ENCODE peak calls at places on chromosomes 12 and 14, in seven cellular contexts. X, L, O, W, Q, D and C are unnamed samples.
A peak's percentile ranks its signal among the peaks of the same experiment; 100 is the strongest.

GRCh38 chr12:89665556-89665955 is 43.1 kb downstream of the ATP2B1 start:
- DNase-seq in O (no peak), W (no peak), X (no peak), L (no peak), Q (no peak), D (no peak), C (no peak)

GRCh38 chr14:32050839-32051238 is 26.3 kb upstream of the ARHGAP5 start:
- DNase-seq in Q (no peak), O (no peak), D (no peak), L (no peak), W (no peak), X (no peak), C (no peak)

GRCh38 chr14:69580009-69580577 is 5.4 kb upstream of the CCDC177 start:
- DNase-seq in D (peak; percentile 42), L (no peak), W (no peak), O (peak; percentile 71), X (no peak), Q (peak; percentile 100), C (peak; percentile 41)

GRCh38 chr14:33642080-33642479 is 308.8 kb downstream of the EGLN3 start:
- DNase-seq in O (peak; percentile 51), L (no peak), D (no peak), X (no peak), Q (no peak), W (no peak), C (no peak)

GRCh38 chr12:45914090-45914489 is 76.3 kb downstream of the SCAF11 start:
- DNase-seq in X (no peak), L (no peak), Q (peak; percentile 86), D (peak; percentile 68), O (peak; percentile 76), W (no peak), C (peak; percentile 18)

GRCh38 chr12:97194551-97194950 is 268.1 kb upstream of the RMST start:
- DNase-seq in O (no peak), D (no peak), W (no peak), X (no peak), L (no peak), Q (no peak), C (no peak)

GRCh38 chr14:57512221-57512620 is 18.6 kb upstream of the CCDC198 start:
- DNase-seq in L (no peak), W (no peak), X (no peak), D (no peak), Q (peak; percentile 5), O (no peak), C (no peak)

GRCh38 chr12:66269757-66270383 is 32.4 kb upstream of the HELB start:
- DNase-seq in L (no peak), W (peak; percentile 18), D (peak; percentile 12), O (peak; percentile 52), X (no peak), Q (peak; percentile 64), C (peak; percentile 28)

GRCh38 chr12:1630827-1631591 is 2.0 kb downstream of the WNT5B start:
- DNase-seq in X (no peak), Q (peak; percentile 67), D (no peak), L (no peak), O (peak; percentile 77), W (no peak), C (peak; percentile 26)

GRCh38 chr14:52023518-52023917 is 34.2 kb downstream of the RTRAF start:
- DNase-seq in W (no peak), O (peak; percentile 86), L (no peak), D (peak; percentile 55), X (no peak), Q (peak; percentile 94), C (peak; percentile 72)

GRCh38 chr12:100840748-100841147 is 46.2 kb downstream of the ANO4 start:
- DNase-seq in D (no peak), X (no peak), L (no peak), Q (no peak), O (no peak), W (no peak), C (no peak)

GRCh38 chr14:59343585-59343984 is 121.6 kb downstream of the GPR135 start:
- DNase-seq in Q (no peak), W (no peak), L (no peak), O (no peak), D (no peak), X (no peak), C (no peak)

GRCh38 chr14:89214221-89214965 is 202.6 kb downstream of the FOXN3 start:
- DNase-seq in D (no peak), Q (no peak), O (peak; percentile 46), L (no peak), X (peak; percentile 85), W (no peak), C (no peak)

GRCh38 chr12:89286506-89286905 is 65.8 kb downstream of the DUSP6 start:
- DNase-seq in W (no peak), Q (no peak), X (no peak), D (no peak), O (no peak), L (no peak), C (no peak)

GRCh38 chr14:62661818-62662217 is 383.4 kb downstream of the KCNH5 start:
- DNase-seq in O (no peak), L (no peak), W (no peak), X (no peak), Q (peak; percentile 2), D (no peak), C (no peak)

GRCh38 chr14:91515979-91516378 is 5.9 kb upstream of the PPP4R3A start:
- DNase-seq in W (no peak), L (no peak), D (no peak), Q (no peak), O (no peak), X (no peak), C (no peak)

GRCh38 chr12:52772727-52773126 is 4.4 kb downstream of the KRT76 start:
- DNase-seq in X (no peak), W (no peak), D (no peak), Q (no peak), O (no peak), L (no peak), C (no peak)

GRCh38 chr12:16187684-16188083 is 89.8 kb downstream of the SLC15A5 start:
- DNase-seq in W (no peak), O (no peak), D (no peak), X (no peak), Q (no peak), L (no peak), C (no peak)

GRCh38 chr14:65281991-65282908 is 130.3 kb upstream of the FUT8 start:
- DNase-seq in Q (peak; percentile 80), W (no peak), D (peak; percentile 72), X (no peak), O (peak; percentile 75), L (peak; percentile 58), C (peak; percentile 32)
- TF ChIP-seq CTCF in Q (peak; percentile 1), W (no peak), D (no peak), X (no peak), O (no peak), L (no peak), C (no peak)

GRCh38 chr12:19616781-19617180 is 177.5 kb downstream of the AEBP2 start:
- DNase-seq in L (no peak), W (no peak), Q (no peak), O (no peak), X (no peak), D (no peak), C (no peak)
- TF ChIP-seq CTCF in L (no peak), W (no peak), Q (no peak), O (no peak), X (no peak), D (no peak), C (no peak)

GRCh38 chr12:105278043-105278697 is 42.2 kb upstream of the APPL2 start:
- DNase-seq in O (no peak), D (no peak), X (no peak), W (no peak), L (no peak), Q (peak; percentile 30), C (no peak)
- TF ChIP-seq CTCF in O (peak; percentile 22), D (peak; percentile 21), X (peak; percentile 36), W (peak; percentile 32), L (no peak), Q (peak; percentile 31), C (peak; percentile 20)

DNA sequence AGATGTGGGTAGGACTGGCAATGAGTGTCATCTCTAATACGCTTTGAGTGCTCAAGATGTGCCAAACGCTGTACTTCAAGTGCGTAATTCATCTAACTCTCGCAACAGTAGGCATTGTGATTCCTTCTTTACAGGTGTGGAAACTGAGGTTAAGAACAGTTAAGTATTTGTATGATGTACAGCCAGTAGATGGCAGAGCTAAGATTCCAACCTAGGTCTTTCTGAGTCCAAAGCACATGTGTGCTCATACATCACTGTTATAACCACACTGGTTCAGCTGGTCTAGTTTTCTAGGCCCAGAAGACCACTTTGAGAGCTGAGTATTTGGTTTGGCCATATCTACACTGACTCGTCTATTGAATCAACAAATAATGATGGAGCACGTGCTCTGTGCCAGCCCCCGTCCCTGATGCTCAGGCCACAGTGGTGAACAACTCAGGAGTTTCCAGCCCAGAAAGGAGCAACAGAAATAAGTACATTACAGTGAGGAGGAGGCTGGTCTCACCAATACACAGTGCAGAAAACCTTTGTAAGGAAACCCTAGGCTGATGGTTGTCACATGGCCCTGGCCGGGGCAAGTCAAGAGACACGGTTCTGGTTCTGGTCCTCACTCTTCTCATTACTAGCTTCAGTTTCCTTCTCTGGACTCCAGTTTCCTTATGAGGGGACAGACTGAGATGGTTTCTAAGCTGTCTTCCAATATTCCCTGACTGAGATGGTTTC is 69.3 kb upstream of the SCN8A start:
- DNase-seq in X (no peak), L (no peak), W (no peak), D (no peak), Q (peak; percentile 31), O (peak; percentile 2), C (no peak)
- TF ChIP-seq CTCF in X (no peak), L (no peak), W (peak; percentile 10), D (peak; percentile 22), Q (peak; percentile 26), O (peak; percentile 25), C (peak; percentile 19)

GRCh38 chr12:127690161-127690560 is 576.8 kb upstream of the TMEM132C start:
- DNase-seq in W (no peak), D (no peak), L (no peak), O (no peak), X (no peak), Q (peak; percentile 5), C (no peak)
- TF ChIP-seq CTCF in W (no peak), D (no peak), L (no peak), O (no peak), X (no peak), Q (no peak), C (peak; percentile 22)

GRCh38 chr12:47942327-47943230 is 20.8 kb upstream of the TMEM106C start:
- DNase-seq in X (no peak), D (no peak), L (peak; percentile 68), W (no peak), O (no peak), Q (no peak), C (no peak)
- TF ChIP-seq CTCF in X (peak; percentile 8), D (peak; percentile 15), L (peak; percentile 53), W (peak; percentile 59), O (no peak), Q (no peak), C (peak; percentile 7)